ENCODE peak calls at places on chromosomes 4 and X, in four cellular contexts. One of them, this sample, is unnamed.

GRCh38 chr4:38279650-38280322 is 319.6 kb downstream of the PTTG2 start:
- DNase-seq in A673: no peak
- DNase-seq in MG63: no peak
- DNase-seq in ureter: no peak
- DNase-seq in this sample: no peak

GRCh38 chr4:173696011-173696410 is 166.0 kb upstream of the HAND2 start:
- DNase-seq in MG63: no peak
- DNase-seq in A673: no peak
- DNase-seq in ureter: no peak
- DNase-seq in this sample: no peak

GRCh38 chr4:126479709-126480108 is 1153.0 kb upstream of the INTU start:
- DNase-seq in MG63: no peak
- DNase-seq in A673: peak
- DNase-seq in ureter: no peak
- DNase-seq in this sample: no peak

GRCh38 chrX:40653535-40653934 is 6.2 kb upstream of the CXorf38 start:
- DNase-seq in MG63: no peak
- DNase-seq in ureter: no peak
- DNase-seq in A673: no peak
- DNase-seq in this sample: no peak

GRCh38 chrX:85963736-85964135 is 83.6 kb downstream of the CHM start:
- DNase-seq in MG63: peak
- DNase-seq in ureter: no peak
- DNase-seq in A673: peak
- DNase-seq in this sample: no peak

GRCh38 chrX:31551913-31552312 is 480.1 kb upstream of the FTHL17 start:
- DNase-seq in ureter: no peak
- DNase-seq in MG63: no peak
- DNase-seq in A673: no peak
- DNase-seq in this sample: no peak

GRCh38 chr4:120853101-120853940 is 69.2 kb downstream of the PRDM5 start:
- DNase-seq in A673: no peak
- DNase-seq in ureter: no peak
- DNase-seq in MG63: no peak
- DNase-seq in this sample: no peak

GRCh38 chr4:71026086-71026485 is 32.6 kb downstream of the DCK start:
- DNase-seq in MG63: peak
- DNase-seq in ureter: no peak
- DNase-seq in A673: peak
- DNase-seq in this sample: no peak

GRCh38 chr4:101555341-101555880 is 208.1 kb upstream of the PPP3CA start:
- DNase-seq in ureter: no peak
- DNase-seq in MG63: no peak
- DNase-seq in A673: no peak
- DNase-seq in this sample: no peak

GRCh38 chr4:72314869-72315268 is 254.2 kb downstream of the ADAMTS3 start:
- DNase-seq in ureter: no peak
- DNase-seq in MG63: peak
- DNase-seq in A673: peak
- DNase-seq in this sample: no peak

GRCh38 chr4:95248713-95249401 is 299.9 kb downstream of the UNC5C start:
- DNase-seq in MG63: no peak
- DNase-seq in ureter: no peak
- DNase-seq in A673: no peak
- DNase-seq in this sample: no peak

GRCh38 chr4:116546759-116547158 is 538.6 kb downstream of the TRAM1L1 start:
- DNase-seq in ureter: no peak
- DNase-seq in MG63: no peak
- DNase-seq in A673: no peak
- DNase-seq in this sample: no peak

GRCh38 chrX:38018734-38019410 is 12.5 kb downstream of the SYTL5 start:
- DNase-seq in MG63: no peak
- DNase-seq in ureter: no peak
- DNase-seq in A673: no peak
- DNase-seq in this sample: no peak